ENCODE peak calls at places on chromosomes 4 and X, in five cellular contexts. V, P, X, Y and F are unnamed samples.

GRCh38 chrX:2679534-2680485 is 11.3 kb upstream of the CD99 start:
- DNase-seq in V (no peak), P (peak), X (no peak), Y (no peak), F (peak)

GRCh38 chr4:27692098-27692679 is 831.5 kb downstream of the STIM2 start:
- DNase-seq in V (no peak), P (peak), X (no peak), Y (peak), F (peak)

GRCh38 chr4:170716868-170717267 is 627.1 kb upstream of the AADAT start:
- DNase-seq in V (no peak), P (peak), X (no peak), Y (no peak), F (no peak)

GRCh38 chr4:84750260-84750955 is 167.5 kb downstream of the CDS1 start:
- DNase-seq in V (no peak), P (peak), X (no peak), Y (peak), F (peak)

GRCh38 chr4:3248811-3249661 is at the start of gene MSANTD1:
- DNase-seq in V (peak), P (peak), X (no peak), Y (peak), F (no peak)

GRCh38 chr4:84325625-84326024 is 173.5 kb downstream of the NKX6-1 start:
- DNase-seq in V (no peak), P (no peak), X (no peak), Y (no peak), F (no peak)

GRCh38 chr4:37960098-37960497 is at the start of gene PTTG2:
- DNase-seq in V (no peak), P (no peak), X (no peak), Y (no peak), F (no peak)

GRCh38 chrX:56804867-56805266 is 75.8 kb downstream of the NBDY start:
- DNase-seq in V (no peak), P (no peak), X (no peak), Y (no peak), F (peak)

GRCh38 chr4:40349561-40350198 is 14.5 kb downstream of the CHRNA9 start:
- DNase-seq in V (no peak), P (peak), X (no peak), Y (peak), F (peak)

GRCh38 chrX:97308161-97308560 is 424.5 kb downstream of the RPA4 start:
- DNase-seq in V (no peak), P (no peak), X (no peak), Y (no peak), F (no peak)

GRCh38 chrX:39903343-39903742 is 194.4 kb downstream of the BCOR start:
- DNase-seq in V (no peak), P (peak), X (no peak), Y (no peak), F (peak)

GRCh38 chrX:46978341-46979291 is 66.4 kb downstream of the JADE3 start:
- DNase-seq in V (peak), P (peak), X (peak), Y (peak), F (peak)

GRCh38 chr4:183154701-183155391 is 55.8 kb downstream of the WWC2 start:
- DNase-seq in V (no peak), P (no peak), X (no peak), Y (no peak), F (no peak)

GRCh38 chr4:180521181-180521580 is 1722.0 kb upstream of the TENM3 start:
- DNase-seq in V (no peak), P (no peak), X (no peak), Y (no peak), F (no peak)

GRCh38 chr4:106368678-106369077 is at the start of gene GIMD1:
- DNase-seq in V (no peak), P (no peak), X (no peak), Y (no peak), F (no peak)

GRCh38 chr4:22906046-22906445 is 213.3 kb downstream of the GBA3 start:
- DNase-seq in V (no peak), P (no peak), X (no peak), Y (no peak), F (no peak)

GRCh38 chr4:112085156-112086035 is 59.9 kb upstream of the FAM241A start:
- DNase-seq in V (no peak), P (peak), X (no peak), Y (no peak), F (no peak)

GRCh38 chr4:16264798-16265197 is 38.5 kb upstream of the TAPT1 start:
- DNase-seq in V (no peak), P (peak), X (no peak), Y (peak), F (peak)

GRCh38 chr4:190016369-190017289 is 10.4 kb downstream of the FRG2 start:
- DNase-seq in V (no peak), P (no peak), X (no peak), Y (no peak), F (no peak)

GRCh38 chr4:53043900-53044650 is 182.0 kb downstream of the RASL11B start:
- DNase-seq in V (no peak), P (no peak), X (no peak), Y (no peak), F (peak)

GRCh38 chrX:15245896-15246295 is 24.0 kb downstream of the ASB9 start:
- DNase-seq in V (no peak), P (peak), X (no peak), Y (peak), F (no peak)
- H3K4me3 ChIP-seq in V (no peak), P (no peak), X (no peak), Y (no peak), F (no peak)

GRCh38 chrX:69670001-69670555 is 54.2 kb downstream of the EDA start:
- DNase-seq in V (no peak), P (no peak), X (no peak), Y (no peak), F (no peak)
- H3K4me3 ChIP-seq in V (no peak), P (no peak), X (no peak), Y (no peak), F (no peak)

DNA sequence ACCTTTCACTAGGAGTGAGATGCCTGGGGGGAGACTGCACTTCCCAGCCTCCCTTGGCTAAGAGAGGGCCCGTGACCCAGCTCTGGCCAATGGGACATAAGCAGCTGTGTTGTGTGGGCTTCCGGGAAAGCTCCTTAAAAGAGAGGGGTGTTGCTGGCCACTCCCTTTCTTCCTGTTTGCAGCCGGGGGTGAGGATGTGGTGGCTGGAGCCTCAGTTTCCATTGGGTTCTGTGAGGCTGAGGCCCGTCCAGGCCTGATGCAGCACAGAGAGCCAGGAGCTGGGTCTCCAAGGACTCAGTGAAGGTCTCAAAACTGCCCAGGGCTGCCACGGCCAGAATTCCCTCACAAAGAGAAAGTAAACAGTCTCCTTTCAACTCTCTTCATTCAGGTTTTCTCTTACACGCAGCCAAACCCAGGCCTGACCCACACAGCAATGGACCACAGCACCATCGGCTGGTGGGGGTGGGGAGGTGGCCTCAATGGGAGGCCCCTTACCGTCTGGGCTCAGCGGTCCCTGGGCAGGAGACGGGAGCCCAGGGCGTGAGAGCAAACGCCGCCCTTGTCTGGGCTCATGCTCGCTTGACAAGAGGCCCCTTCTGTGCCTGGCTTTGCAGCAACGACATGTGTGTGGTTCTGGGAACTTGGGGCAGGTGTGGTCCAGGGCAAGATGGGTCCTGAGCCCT is 6.6 kb downstream of the NKX1-1 start:
- DNase-seq in V (peak), P (no peak), X (peak), Y (no peak), F (no peak)
- H3K4me3 ChIP-seq in V (no peak), P (no peak), X (no peak), Y (no peak), F (no peak)

GRCh38 chrX:68696267-68696666 is 48.8 kb downstream of the STARD8 start:
- DNase-seq in V (no peak), P (no peak), X (no peak), Y (no peak), F (no peak)
- H3K4me3 ChIP-seq in V (peak), P (no peak), X (peak), Y (no peak), F (no peak)

GRCh38 chrX:41014776-41015175 is 70.5 kb upstream of the USP9X start:
- DNase-seq in V (no peak), P (peak), X (no peak), Y (no peak), F (peak)

GRCh38 chrX:41005445-41005992 is 79.7 kb upstream of the USP9X start:
- DNase-seq in V (no peak), P (no peak), X (no peak), Y (no peak), F (no peak)

GRCh38 chrX:41009816-41010187 is 75.4 kb upstream of the USP9X start:
- DNase-seq in V (no peak), P (no peak), X (no peak), Y (no peak), F (no peak)

DNA sequence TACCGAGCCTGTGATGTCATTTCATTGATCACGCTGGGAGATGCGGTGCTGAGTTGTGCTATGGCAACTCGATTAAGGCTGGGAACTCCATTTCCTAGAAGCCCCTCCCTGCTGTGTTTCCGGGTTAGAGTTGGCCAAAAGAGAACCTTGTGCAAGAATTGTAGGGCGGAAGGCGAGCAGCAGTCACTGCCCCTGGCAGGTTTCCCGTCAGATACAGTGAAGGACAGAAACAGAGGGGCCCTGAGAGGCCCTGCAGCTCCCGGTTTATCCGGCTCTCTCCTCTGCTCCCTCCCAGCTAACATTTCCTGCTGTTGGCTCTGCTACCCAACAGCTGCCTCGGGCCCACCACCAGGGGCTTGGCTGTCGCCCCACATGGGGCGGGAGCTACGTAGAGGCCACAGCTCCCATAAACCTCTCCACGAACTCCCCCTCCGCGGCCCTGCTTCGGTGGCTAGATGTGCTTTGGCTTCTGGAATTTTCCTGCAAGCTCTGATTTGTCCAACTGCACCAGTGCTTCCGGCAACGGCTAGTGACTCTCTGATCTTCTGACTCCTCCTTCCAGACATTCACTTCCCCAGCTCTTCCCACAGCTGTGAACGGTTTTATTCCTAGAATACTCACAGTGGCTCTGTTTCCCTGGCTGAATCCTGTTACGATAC is 74.9 kb upstream of the USP9X start:
- DNase-seq in V (peak), P (peak), X (peak), Y (peak), F (peak)
- H3K4me3 ChIP-seq in V (peak), P (peak), X (peak), Y (peak), F (peak)

GRCh38 chr4:168478868-168479267 is 1.4 kb downstream of the DDX60L start:
- DNase-seq in V (no peak), P (no peak), X (no peak), Y (no peak), F (no peak)
- H3K4me3 ChIP-seq in V (no peak), P (no peak), X (peak), Y (no peak), F (no peak)

GRCh38 chr4:156949373-156949814 is 22.2 kb downstream of the PDGFC start:
- DNase-seq in V (no peak), P (peak), X (no peak), Y (peak), F (peak)
- H3K4me3 ChIP-seq in V (no peak), P (peak), X (peak), Y (peak), F (no peak)

DNA sequence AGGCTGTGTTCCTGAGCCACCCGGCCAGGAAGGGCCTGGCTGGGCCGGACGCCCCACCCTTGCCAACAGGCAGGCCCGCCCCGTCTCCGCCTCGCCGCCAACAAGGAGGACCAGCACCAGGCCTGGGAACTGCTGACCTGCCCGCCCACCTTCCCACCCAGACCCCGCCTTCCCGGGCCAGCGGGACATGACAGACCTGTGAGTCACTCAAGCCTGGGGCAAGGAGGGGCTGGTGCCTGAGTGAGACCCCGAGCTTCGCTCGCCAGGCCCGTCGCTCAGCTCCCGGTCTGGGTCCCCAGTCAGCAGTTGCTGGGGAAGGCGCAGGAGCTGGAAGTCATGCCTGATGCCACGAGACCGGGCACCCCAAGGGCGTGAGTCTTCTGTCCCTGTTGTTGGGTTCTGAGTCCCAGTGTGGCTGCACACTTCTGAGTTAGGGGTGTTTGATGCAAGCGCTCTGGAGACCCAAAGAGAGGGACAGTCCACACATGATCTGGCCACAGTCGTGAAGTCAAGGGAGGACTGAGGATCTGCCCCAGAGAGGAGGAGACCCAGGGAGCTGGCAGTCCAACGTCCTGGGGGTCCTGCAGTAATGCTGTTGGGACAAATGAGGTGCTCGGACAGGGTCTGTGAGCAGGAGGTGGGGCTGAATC is at the start of gene DNASE1L1:
- DNase-seq in V (peak), P (peak), X (peak), Y (peak), F (peak)
- H3K4me3 ChIP-seq in V (no peak), P (peak), X (peak), Y (peak), F (peak)